ENCODE peak calls at places on chromosome 17, in four cellular contexts. F is AG04450; C is ACHN; K is CD4-positive, CD25-positive, alpha-beta regulatory T cell. H is an unnamed sample.

GRCh38 chr17:45336390-45337182 is 19.8 kb upstream of the MAP3K14 start:
- DNase-seq in F (no peak), C (no peak), K (no peak), H (no peak)

GRCh38 chr17:43892672-43892975 is 14.7 kb downstream of the MPP2 start:
- DNase-seq in C (no peak), F (no peak), K (no peak), H (no peak)

GRCh38 chr17:61574542-61575351 is 16.3 kb downstream of the NACA2 start:
- DNase-seq in F (no peak), C (peak), K (no peak), H (peak)

GRCh38 chr17:20032636-20033035 is 23.5 kb downstream of the SPECC1 start:
- DNase-seq in K (no peak), F (no peak), C (no peak), H (no peak)

GRCh38 chr17:32869345-32870026 is 7.4 kb downstream of the MYO1D start:
- DNase-seq in C (no peak), F (no peak), K (no peak), H (no peak)

GRCh38 chr17:68142595-68142994 is 105.2 kb upstream of the AMZ2 start:
- DNase-seq in C (no peak), K (no peak), F (no peak), H (no peak)

GRCh38 chr17:83031321-83031945 is 48.0 kb upstream of the METRNL start:
- DNase-seq in C (no peak), K (no peak), F (no peak), H (no peak)

GRCh38 chr17:77496401-77496801 is 355.6 kb downstream of the SEC14L1 start:
- DNase-seq in F (no peak), C (no peak), K (no peak), H (no peak)

GRCh38 chr17:14935139-14935538 is 330.0 kb downstream of the PMP22 start:
- DNase-seq in K (no peak), F (no peak), C (no peak), H (no peak)

GRCh38 chr17:72614871-72615626 is 477.4 kb downstream of the SLC39A11 start:
- DNase-seq in K (no peak), C (peak), F (no peak), H (peak)

H was measured in Calu3.